ENCODE peak calls at places on chromosomes 7 and 10, in four cellular contexts. U is CD14-positive monocyte, V is IMR-90, G is T follicular helper cell. O is an unnamed sample.
A peak's percentile ranks its signal among the peaks of the same experiment; 100 is the strongest.

GRCh38 chr10:70265032-70265689 is 18.6 kb downstream of the NPFFR1 start:
- DNase-seq in U (no peak), V (no peak), G (no peak), O (no peak)

GRCh38 chr7:46189255-46189790 is 268.3 kb upstream of the IGFBP3 start:
- DNase-seq in U (no peak), V (peak; percentile 27), G (no peak), O (no peak)

GRCh38 chr7:155959894-155960293 is 147.6 kb upstream of the SHH start:
- DNase-seq in U (no peak), V (no peak), G (no peak), O (no peak)

GRCh38 chr10:123553810-123554430 is 112.2 kb upstream of the GPR26 start:
- DNase-seq in U (no peak), V (no peak), G (no peak), O (no peak)

GRCh38 chr7:1331026-1331425 is 98.4 kb downstream of the UNCX start:
- DNase-seq in U (no peak), V (no peak), G (no peak), O (no peak)

GRCh38 chr7:139682136-139683013 is 95.4 kb downstream of the HIPK2 start:
- DNase-seq in U (peak; percentile 51), V (peak; percentile 92), G (no peak), O (no peak)

GRCh38 chr10:103125323-103126267 is 67.5 kb downstream of the NT5C2 start:
- DNase-seq in U (no peak), V (peak; percentile 19), G (no peak), O (no peak)

GRCh38 chr7:130154501-130155317 is 50.5 kb downstream of the TMEM209 start:
- DNase-seq in U (no peak), V (no peak), G (no peak), O (no peak)

GRCh38 chr7:81937091-81937490 is 167.2 kb upstream of the HGF start:
- DNase-seq in U (no peak), V (peak; percentile 8), G (no peak), O (no peak)

GRCh38 chr7:116843373-116843772 is 19.0 kb upstream of the CAPZA2 start:
- DNase-seq in U (peak; percentile 49), V (no peak), G (no peak), O (no peak)

GRCh38 chr10:131980321-131980720 is 1.4 kb downstream of the BNIP3 start:
- DNase-seq in U (no peak), V (no peak), G (no peak), O (no peak)

GRCh38 chr10:132879408-132880147 is 62.8 kb downstream of the CFAP46 start:
- DNase-seq in U (no peak), V (no peak), G (no peak), O (no peak)

GRCh38 chr7:94509264-94509878 is at the start of gene CASD1:
- DNase-seq in U (peak; percentile 41), V (peak; percentile 1), G (peak; percentile 38), O (peak; percentile 42)

GRCh38 chr7:2757361-2757903 is 69.4 kb downstream of the AMZ1 start:
- DNase-seq in U (no peak), V (no peak), G (no peak), O (no peak)

GRCh38 chr10:104077282-104078151 is 8.2 kb downstream of the COL17A1 start:
- DNase-seq in U (no peak), V (no peak), G (no peak), O (no peak)

GRCh38 chr10:115936926-115937755 is 335.9 kb downstream of the GFRA1 start:
- DNase-seq in U (no peak), V (peak; percentile 69), G (no peak), O (no peak)

GRCh38 chr7:151553356-151553755 is 33.7 kb upstream of the RHEB start:
- DNase-seq in U (no peak), V (no peak), G (no peak), O (no peak)

GRCh38 chr7:102196028-102196427 is 90.6 kb upstream of the SH2B2 start:
- DNase-seq in U (no peak), V (no peak), G (no peak), O (no peak)

GRCh38 chr7:134813668-134814067 is 34.2 kb downstream of the CALD1 start:
- DNase-seq in U (no peak), V (peak; percentile 87), G (no peak), O (no peak)

GRCh38 chr10:126387931-126388911 is at the start of gene ADAM12:
- DNase-seq in U (no peak), V (peak; percentile 68), G (no peak), O (no peak)

GRCh38 chr7:64045301-64046040 is at the start of gene ZNF727:
- DNase-seq in U (no peak), V (no peak), G (no peak), O (no peak)

GRCh38 chr10:110867807-110868465 is 3.8 kb upstream of the PDCD4 start:
- DNase-seq in U (no peak), V (no peak), G (no peak), O (no peak)

GRCh38 chr7:63899691-63900393 is 98.8 kb upstream of the ZNF722 start:
- DNase-seq in U (peak; percentile 70), V (no peak), G (peak; percentile 70), O (peak; percentile 58)

GRCh38 chr10:113899952-113900598 is 45.6 kb downstream of the NHLRC2 start:
- DNase-seq in U (no peak), V (no peak), G (no peak), O (no peak)

GRCh38 chr7:816300-816750 is 16.0 kb upstream of the SUN1 start:
- DNase-seq in U (peak; percentile 92), V (peak; percentile 97), G (peak; percentile 96), O (peak; percentile 95)

GRCh38 chr7:46032936-46033335 is 111.9 kb upstream of the IGFBP3 start:
- DNase-seq in U (no peak), V (peak; percentile 39), G (no peak), O (no peak)

GRCh38 chr10:480928-481551 is 208.4 kb downstream of the DIP2C start:
- DNase-seq in U (no peak), V (peak; percentile 57), G (no peak), O (no peak)